ENCODE peak calls at places on chromosomes 13 and 19, in seven cellular contexts. U is GM12864, I is frontal cortex, T is GOT3, Q is left lung, C is GM20000, E is cardiac fibroblast. P is an unnamed sample.

GRCh38 chr19:17842663-17843313 is 5.0 kb downstream of the JAK3 start:
- DNase-seq in E (no peak), Q (no peak), U (no peak), I (no peak), T (no peak), C (no peak), P (no peak)

GRCh38 chr13:44404261-44405139 is 30.9 kb downstream of the SERP2 start:
- DNase-seq in I (no peak), Q (no peak), T (no peak), C (no peak), E (no peak), U (no peak), P (peak; percentile 56)

GRCh38 chr19:50510700-50511068 is 307 bp downstream of the JOSD2 start:
- DNase-seq in Q (no peak), T (no peak), U (no peak), I (peak; percentile 47), E (peak; percentile 17), C (no peak), P (no peak)

GRCh38 chr19:14425696-14426138 is 6.6 kb upstream of the DDX39A start:
- DNase-seq in I (no peak), U (no peak), Q (no peak), T (no peak), C (no peak), E (peak; percentile 40), P (no peak)

GRCh38 chr19:36169084-36169760 is 17.0 kb upstream of the COX7A1 start:
- DNase-seq in Q (no peak), U (no peak), T (no peak), C (no peak), E (no peak), I (no peak), P (no peak)

GRCh38 chr13:62278271-62278670 is 862.6 kb upstream of the PCDH20 start:
- DNase-seq in U (no peak), E (no peak), C (no peak), Q (no peak), I (no peak), T (no peak), P (no peak)

GRCh38 chr19:55590621-55591020 is 8.7 kb downstream of the FIZ1 start:
- DNase-seq in Q (no peak), C (no peak), T (no peak), I (no peak), E (no peak), U (no peak), P (no peak)

GRCh38 chr13:98571955-98572662 is 4.8 kb downstream of the STK24 start:
- DNase-seq in U (no peak), T (no peak), Q (no peak), C (no peak), E (peak; percentile 50), I (no peak), P (no peak)

GRCh38 chr13:101623469-101624209 is 171.2 kb downstream of the ITGBL1 start:
- DNase-seq in U (no peak), Q (no peak), E (peak; percentile 52), I (no peak), T (no peak), C (no peak), P (no peak)

GRCh38 chr19:10404888-10405808 is 1.8 kb upstream of the CDC37 start:
- DNase-seq in T (no peak), I (peak; percentile 15), E (no peak), U (no peak), C (peak; percentile 29), Q (no peak), P (no peak)

GRCh38 chr13:105573134-105573533 is 962.3 kb downstream of the EFNB2 start:
- DNase-seq in T (no peak), C (no peak), I (no peak), Q (no peak), U (no peak), E (peak; percentile 28), P (no peak)

P was measured in cardiac septum.